ENCODE peak calls at places on chromosome 5, in ten cellular contexts. One of them, this sample, is unnamed.

GRCh38 chr5:56409331-56410190 is 176.4 kb upstream of the ANKRD55 start:
- DNase-seq in activated CD4-positive, alpha-beta T cell treated with anti-CD3 and anti-CD28 coated beads, Interleukin-2, amount 50 U/mL, for 4 hours: no peak
- DNase-seq in astrocyte of the hippocampus: peak
- DNase-seq in activated effector memory CD4-positive, alpha-beta T cell treated with anti-CD3 and anti-CD28 coated beads, Interleukin-2, amount 50 U/mL, for 16 hours: no peak
- DNase-seq in GM12891: no peak
- DNase-seq in fibroblast of mammary gland: peak
- DNase-seq in stimulated activated CD8-positive, alpha-beta memory T cell treated with anti-CD3 and anti-CD28 coated beads, Interleukin-12 subunit alpha, Interleukin-12 subunit beta, amount 100 ng/mL, for 1 hour: no peak
- DNase-seq in NCI-H510A treated with DMSO at 0.1 percent for 48 hours: no peak
- DNase-seq in stimulated activated CD4-positive, alpha-beta T cell treated with anti-CD3 and anti-CD28 coated beads, Interleukin-4, amount 100 ng/mL, for 24 hours: no peak
- DNase-seq in G401: peak
- DNase-seq in this sample: no peak

GRCh38 chr5:111720333-111720890 is 36.6 kb downstream of the NREP start:
- DNase-seq in activated CD4-positive, alpha-beta T cell treated with anti-CD3 and anti-CD28 coated beads, Interleukin-2, amount 50 U/mL, for 4 hours: no peak
- DNase-seq in activated effector memory CD4-positive, alpha-beta T cell treated with anti-CD3 and anti-CD28 coated beads, Interleukin-2, amount 50 U/mL, for 16 hours: no peak
- DNase-seq in fibroblast of mammary gland: no peak
- DNase-seq in NCI-H510A treated with DMSO at 0.1 percent for 48 hours: no peak
- DNase-seq in stimulated activated CD8-positive, alpha-beta memory T cell treated with anti-CD3 and anti-CD28 coated beads, Interleukin-12 subunit alpha, Interleukin-12 subunit beta, amount 100 ng/mL, for 1 hour: no peak
- DNase-seq in GM12891: no peak
- DNase-seq in astrocyte of the hippocampus: no peak
- DNase-seq in stimulated activated CD4-positive, alpha-beta T cell treated with anti-CD3 and anti-CD28 coated beads, Interleukin-4, amount 100 ng/mL, for 24 hours: no peak
- DNase-seq in G401: no peak
- DNase-seq in this sample: no peak

GRCh38 chr5:133967715-133968056 is 739 bp downstream of the C5orf15 start:
- DNase-seq in astrocyte of the hippocampus: peak
- DNase-seq in stimulated activated CD8-positive, alpha-beta memory T cell treated with anti-CD3 and anti-CD28 coated beads, Interleukin-12 subunit alpha, Interleukin-12 subunit beta, amount 100 ng/mL, for 1 hour: no peak
- DNase-seq in activated effector memory CD4-positive, alpha-beta T cell treated with anti-CD3 and anti-CD28 coated beads, Interleukin-2, amount 50 U/mL, for 16 hours: peak
- DNase-seq in NCI-H510A treated with DMSO at 0.1 percent for 48 hours: no peak
- DNase-seq in fibroblast of mammary gland: peak
- DNase-seq in stimulated activated CD4-positive, alpha-beta T cell treated with anti-CD3 and anti-CD28 coated beads, Interleukin-4, amount 100 ng/mL, for 24 hours: no peak
- DNase-seq in G401: no peak
- DNase-seq in activated CD4-positive, alpha-beta T cell treated with anti-CD3 and anti-CD28 coated beads, Interleukin-2, amount 50 U/mL, for 4 hours: no peak
- DNase-seq in GM12891: no peak
- DNase-seq in this sample: no peak

GRCh38 chr5:150034677-150035076 is 34.1 kb downstream of the HMGXB3 start:
- DNase-seq in GM12891: no peak
- DNase-seq in activated CD4-positive, alpha-beta T cell treated with anti-CD3 and anti-CD28 coated beads, Interleukin-2, amount 50 U/mL, for 4 hours: no peak
- DNase-seq in astrocyte of the hippocampus: peak
- DNase-seq in stimulated activated CD8-positive, alpha-beta memory T cell treated with anti-CD3 and anti-CD28 coated beads, Interleukin-12 subunit alpha, Interleukin-12 subunit beta, amount 100 ng/mL, for 1 hour: no peak
- DNase-seq in activated effector memory CD4-positive, alpha-beta T cell treated with anti-CD3 and anti-CD28 coated beads, Interleukin-2, amount 50 U/mL, for 16 hours: no peak
- DNase-seq in fibroblast of mammary gland: peak
- DNase-seq in NCI-H510A treated with DMSO at 0.1 percent for 48 hours: no peak
- DNase-seq in stimulated activated CD4-positive, alpha-beta T cell treated with anti-CD3 and anti-CD28 coated beads, Interleukin-4, amount 100 ng/mL, for 24 hours: no peak
- DNase-seq in G401: no peak
- DNase-seq in this sample: no peak

GRCh38 chr5:22754155-22754554 is 99.0 kb downstream of the CDH12 start:
- DNase-seq in activated effector memory CD4-positive, alpha-beta T cell treated with anti-CD3 and anti-CD28 coated beads, Interleukin-2, amount 50 U/mL, for 16 hours: no peak
- DNase-seq in astrocyte of the hippocampus: no peak
- DNase-seq in fibroblast of mammary gland: no peak
- DNase-seq in stimulated activated CD4-positive, alpha-beta T cell treated with anti-CD3 and anti-CD28 coated beads, Interleukin-4, amount 100 ng/mL, for 24 hours: no peak
- DNase-seq in NCI-H510A treated with DMSO at 0.1 percent for 48 hours: no peak
- DNase-seq in GM12891: no peak
- DNase-seq in stimulated activated CD8-positive, alpha-beta memory T cell treated with anti-CD3 and anti-CD28 coated beads, Interleukin-12 subunit alpha, Interleukin-12 subunit beta, amount 100 ng/mL, for 1 hour: no peak
- DNase-seq in activated CD4-positive, alpha-beta T cell treated with anti-CD3 and anti-CD28 coated beads, Interleukin-2, amount 50 U/mL, for 4 hours: no peak
- DNase-seq in G401: peak
- DNase-seq in this sample: no peak

GRCh38 chr5:179759961-179760541 is 27.4 kb downstream of the MAML1 start:
- DNase-seq in stimulated activated CD8-positive, alpha-beta memory T cell treated with anti-CD3 and anti-CD28 coated beads, Interleukin-12 subunit alpha, Interleukin-12 subunit beta, amount 100 ng/mL, for 1 hour: no peak
- DNase-seq in NCI-H510A treated with DMSO at 0.1 percent for 48 hours: peak
- DNase-seq in fibroblast of mammary gland: no peak
- DNase-seq in activated effector memory CD4-positive, alpha-beta T cell treated with anti-CD3 and anti-CD28 coated beads, Interleukin-2, amount 50 U/mL, for 16 hours: peak
- DNase-seq in activated CD4-positive, alpha-beta T cell treated with anti-CD3 and anti-CD28 coated beads, Interleukin-2, amount 50 U/mL, for 4 hours: peak
- DNase-seq in astrocyte of the hippocampus: no peak
- DNase-seq in stimulated activated CD4-positive, alpha-beta T cell treated with anti-CD3 and anti-CD28 coated beads, Interleukin-4, amount 100 ng/mL, for 24 hours: peak
- DNase-seq in G401: no peak
- DNase-seq in GM12891: no peak
- DNase-seq in this sample: no peak

GRCh38 chr5:56677693-56678092 is 137.7 kb upstream of the MAP3K1 start:
- DNase-seq in activated CD4-positive, alpha-beta T cell treated with anti-CD3 and anti-CD28 coated beads, Interleukin-2, amount 50 U/mL, for 4 hours: no peak
- DNase-seq in NCI-H510A treated with DMSO at 0.1 percent for 48 hours: no peak
- DNase-seq in stimulated activated CD4-positive, alpha-beta T cell treated with anti-CD3 and anti-CD28 coated beads, Interleukin-4, amount 100 ng/mL, for 24 hours: no peak
- DNase-seq in fibroblast of mammary gland: no peak
- DNase-seq in astrocyte of the hippocampus: no peak
- DNase-seq in G401: no peak
- DNase-seq in GM12891: no peak
- DNase-seq in stimulated activated CD8-positive, alpha-beta memory T cell treated with anti-CD3 and anti-CD28 coated beads, Interleukin-12 subunit alpha, Interleukin-12 subunit beta, amount 100 ng/mL, for 1 hour: no peak
- DNase-seq in activated effector memory CD4-positive, alpha-beta T cell treated with anti-CD3 and anti-CD28 coated beads, Interleukin-2, amount 50 U/mL, for 16 hours: no peak
- DNase-seq in this sample: no peak

GRCh38 chr5:135012951-135013391 is 21.1 kb downstream of the PITX1 start:
- DNase-seq in activated effector memory CD4-positive, alpha-beta T cell treated with anti-CD3 and anti-CD28 coated beads, Interleukin-2, amount 50 U/mL, for 16 hours: no peak
- DNase-seq in activated CD4-positive, alpha-beta T cell treated with anti-CD3 and anti-CD28 coated beads, Interleukin-2, amount 50 U/mL, for 4 hours: no peak
- DNase-seq in GM12891: no peak
- DNase-seq in stimulated activated CD4-positive, alpha-beta T cell treated with anti-CD3 and anti-CD28 coated beads, Interleukin-4, amount 100 ng/mL, for 24 hours: no peak
- DNase-seq in fibroblast of mammary gland: no peak
- DNase-seq in astrocyte of the hippocampus: no peak
- DNase-seq in G401: no peak
- DNase-seq in stimulated activated CD8-positive, alpha-beta memory T cell treated with anti-CD3 and anti-CD28 coated beads, Interleukin-12 subunit alpha, Interleukin-12 subunit beta, amount 100 ng/mL, for 1 hour: no peak
- DNase-seq in NCI-H510A treated with DMSO at 0.1 percent for 48 hours: no peak
- DNase-seq in this sample: no peak

GRCh38 chr5:123472150-123472549 is 39.8 kb upstream of the CSNK1G3 start:
- DNase-seq in NCI-H510A treated with DMSO at 0.1 percent for 48 hours: no peak
- DNase-seq in stimulated activated CD4-positive, alpha-beta T cell treated with anti-CD3 and anti-CD28 coated beads, Interleukin-4, amount 100 ng/mL, for 24 hours: no peak
- DNase-seq in fibroblast of mammary gland: peak
- DNase-seq in activated CD4-positive, alpha-beta T cell treated with anti-CD3 and anti-CD28 coated beads, Interleukin-2, amount 50 U/mL, for 4 hours: no peak
- DNase-seq in G401: no peak
- DNase-seq in activated effector memory CD4-positive, alpha-beta T cell treated with anti-CD3 and anti-CD28 coated beads, Interleukin-2, amount 50 U/mL, for 16 hours: no peak
- DNase-seq in stimulated activated CD8-positive, alpha-beta memory T cell treated with anti-CD3 and anti-CD28 coated beads, Interleukin-12 subunit alpha, Interleukin-12 subunit beta, amount 100 ng/mL, for 1 hour: no peak
- DNase-seq in astrocyte of the hippocampus: no peak
- DNase-seq in GM12891: no peak
- DNase-seq in this sample: no peak

GRCh38 chr5:61234019-61234418 is 71.8 kb upstream of the SMIM15 start:
- DNase-seq in stimulated activated CD8-positive, alpha-beta memory T cell treated with anti-CD3 and anti-CD28 coated beads, Interleukin-12 subunit alpha, Interleukin-12 subunit beta, amount 100 ng/mL, for 1 hour: no peak
- DNase-seq in astrocyte of the hippocampus: peak
- DNase-seq in activated CD4-positive, alpha-beta T cell treated with anti-CD3 and anti-CD28 coated beads, Interleukin-2, amount 50 U/mL, for 4 hours: no peak
- DNase-seq in G401: no peak
- DNase-seq in activated effector memory CD4-positive, alpha-beta T cell treated with anti-CD3 and anti-CD28 coated beads, Interleukin-2, amount 50 U/mL, for 16 hours: no peak
- DNase-seq in fibroblast of mammary gland: no peak
- DNase-seq in NCI-H510A treated with DMSO at 0.1 percent for 48 hours: no peak
- DNase-seq in stimulated activated CD4-positive, alpha-beta T cell treated with anti-CD3 and anti-CD28 coated beads, Interleukin-4, amount 100 ng/mL, for 24 hours: no peak
- DNase-seq in GM12891: no peak
- DNase-seq in this sample: no peak

GRCh38 chr5:111932628-111933027 is 175.6 kb upstream of the NREP start:
- DNase-seq in activated effector memory CD4-positive, alpha-beta T cell treated with anti-CD3 and anti-CD28 coated beads, Interleukin-2, amount 50 U/mL, for 16 hours: no peak
- DNase-seq in fibroblast of mammary gland: peak
- DNase-seq in activated CD4-positive, alpha-beta T cell treated with anti-CD3 and anti-CD28 coated beads, Interleukin-2, amount 50 U/mL, for 4 hours: no peak
- DNase-seq in stimulated activated CD4-positive, alpha-beta T cell treated with anti-CD3 and anti-CD28 coated beads, Interleukin-4, amount 100 ng/mL, for 24 hours: no peak
- DNase-seq in G401: peak
- DNase-seq in NCI-H510A treated with DMSO at 0.1 percent for 48 hours: no peak
- DNase-seq in stimulated activated CD8-positive, alpha-beta memory T cell treated with anti-CD3 and anti-CD28 coated beads, Interleukin-12 subunit alpha, Interleukin-12 subunit beta, amount 100 ng/mL, for 1 hour: no peak
- DNase-seq in astrocyte of the hippocampus: peak
- DNase-seq in GM12891: no peak
- DNase-seq in this sample: no peak

GRCh38 chr5:72552041-72552557 is 44.9 kb upstream of the ZNF366 start:
- DNase-seq in stimulated activated CD8-positive, alpha-beta memory T cell treated with anti-CD3 and anti-CD28 coated beads, Interleukin-12 subunit alpha, Interleukin-12 subunit beta, amount 100 ng/mL, for 1 hour: no peak
- DNase-seq in NCI-H510A treated with DMSO at 0.1 percent for 48 hours: no peak
- DNase-seq in fibroblast of mammary gland: peak
- DNase-seq in activated CD4-positive, alpha-beta T cell treated with anti-CD3 and anti-CD28 coated beads, Interleukin-2, amount 50 U/mL, for 4 hours: no peak
- DNase-seq in GM12891: no peak
- DNase-seq in G401: no peak
- DNase-seq in stimulated activated CD4-positive, alpha-beta T cell treated with anti-CD3 and anti-CD28 coated beads, Interleukin-4, amount 100 ng/mL, for 24 hours: no peak
- DNase-seq in astrocyte of the hippocampus: peak
- DNase-seq in activated effector memory CD4-positive, alpha-beta T cell treated with anti-CD3 and anti-CD28 coated beads, Interleukin-2, amount 50 U/mL, for 16 hours: no peak
- DNase-seq in this sample: no peak

GRCh38 chr5:111241696-111242095 is 17.5 kb downstream of the CAMK4 start:
- DNase-seq in activated effector memory CD4-positive, alpha-beta T cell treated with anti-CD3 and anti-CD28 coated beads, Interleukin-2, amount 50 U/mL, for 16 hours: no peak
- DNase-seq in activated CD4-positive, alpha-beta T cell treated with anti-CD3 and anti-CD28 coated beads, Interleukin-2, amount 50 U/mL, for 4 hours: no peak
- DNase-seq in stimulated activated CD4-positive, alpha-beta T cell treated with anti-CD3 and anti-CD28 coated beads, Interleukin-4, amount 100 ng/mL, for 24 hours: no peak
- DNase-seq in fibroblast of mammary gland: no peak
- DNase-seq in astrocyte of the hippocampus: no peak
- DNase-seq in NCI-H510A treated with DMSO at 0.1 percent for 48 hours: no peak
- DNase-seq in GM12891: no peak
- DNase-seq in stimulated activated CD8-positive, alpha-beta memory T cell treated with anti-CD3 and anti-CD28 coated beads, Interleukin-12 subunit alpha, Interleukin-12 subunit beta, amount 100 ng/mL, for 1 hour: no peak
- DNase-seq in G401: peak
- DNase-seq in this sample: no peak

GRCh38 chr5:57725628-57726504 is 243.3 kb upstream of the ACTBL2 start:
- DNase-seq in fibroblast of mammary gland: no peak
- DNase-seq in stimulated activated CD4-positive, alpha-beta T cell treated with anti-CD3 and anti-CD28 coated beads, Interleukin-4, amount 100 ng/mL, for 24 hours: no peak
- DNase-seq in stimulated activated CD8-positive, alpha-beta memory T cell treated with anti-CD3 and anti-CD28 coated beads, Interleukin-12 subunit alpha, Interleukin-12 subunit beta, amount 100 ng/mL, for 1 hour: no peak
- DNase-seq in GM12891: no peak
- DNase-seq in astrocyte of the hippocampus: no peak
- DNase-seq in NCI-H510A treated with DMSO at 0.1 percent for 48 hours: no peak
- DNase-seq in activated effector memory CD4-positive, alpha-beta T cell treated with anti-CD3 and anti-CD28 coated beads, Interleukin-2, amount 50 U/mL, for 16 hours: no peak
- DNase-seq in activated CD4-positive, alpha-beta T cell treated with anti-CD3 and anti-CD28 coated beads, Interleukin-2, amount 50 U/mL, for 4 hours: no peak
- DNase-seq in G401: no peak
- DNase-seq in this sample: no peak

GRCh38 chr5:154701181-154701580 is 54.0 kb upstream of the LARP1 start:
- DNase-seq in activated effector memory CD4-positive, alpha-beta T cell treated with anti-CD3 and anti-CD28 coated beads, Interleukin-2, amount 50 U/mL, for 16 hours: no peak
- DNase-seq in NCI-H510A treated with DMSO at 0.1 percent for 48 hours: peak
- DNase-seq in GM12891: no peak
- DNase-seq in stimulated activated CD8-positive, alpha-beta memory T cell treated with anti-CD3 and anti-CD28 coated beads, Interleukin-12 subunit alpha, Interleukin-12 subunit beta, amount 100 ng/mL, for 1 hour: no peak
- DNase-seq in activated CD4-positive, alpha-beta T cell treated with anti-CD3 and anti-CD28 coated beads, Interleukin-2, amount 50 U/mL, for 4 hours: no peak
- DNase-seq in fibroblast of mammary gland: no peak
- DNase-seq in astrocyte of the hippocampus: no peak
- DNase-seq in stimulated activated CD4-positive, alpha-beta T cell treated with anti-CD3 and anti-CD28 coated beads, Interleukin-4, amount 100 ng/mL, for 24 hours: no peak
- DNase-seq in G401: no peak
- DNase-seq in this sample: no peak

GRCh38 chr5:89156226-89156625 is 273.2 kb upstream of the MEF2C start:
- DNase-seq in astrocyte of the hippocampus: no peak
- DNase-seq in stimulated activated CD8-positive, alpha-beta memory T cell treated with anti-CD3 and anti-CD28 coated beads, Interleukin-12 subunit alpha, Interleukin-12 subunit beta, amount 100 ng/mL, for 1 hour: no peak
- DNase-seq in NCI-H510A treated with DMSO at 0.1 percent for 48 hours: no peak
- DNase-seq in activated CD4-positive, alpha-beta T cell treated with anti-CD3 and anti-CD28 coated beads, Interleukin-2, amount 50 U/mL, for 4 hours: no peak
- DNase-seq in stimulated activated CD4-positive, alpha-beta T cell treated with anti-CD3 and anti-CD28 coated beads, Interleukin-4, amount 100 ng/mL, for 24 hours: no peak
- DNase-seq in fibroblast of mammary gland: no peak
- DNase-seq in activated effector memory CD4-positive, alpha-beta T cell treated with anti-CD3 and anti-CD28 coated beads, Interleukin-2, amount 50 U/mL, for 16 hours: no peak
- DNase-seq in GM12891: no peak
- DNase-seq in G401: no peak
- DNase-seq in this sample: no peak

GRCh38 chr5:179588166-179588565 is 35.3 kb downstream of the HNRNPH1 start:
- DNase-seq in stimulated activated CD8-positive, alpha-beta memory T cell treated with anti-CD3 and anti-CD28 coated beads, Interleukin-12 subunit alpha, Interleukin-12 subunit beta, amount 100 ng/mL, for 1 hour: no peak
- DNase-seq in NCI-H510A treated with DMSO at 0.1 percent for 48 hours: no peak
- DNase-seq in activated CD4-positive, alpha-beta T cell treated with anti-CD3 and anti-CD28 coated beads, Interleukin-2, amount 50 U/mL, for 4 hours: no peak
- DNase-seq in activated effector memory CD4-positive, alpha-beta T cell treated with anti-CD3 and anti-CD28 coated beads, Interleukin-2, amount 50 U/mL, for 16 hours: no peak
- DNase-seq in fibroblast of mammary gland: no peak
- DNase-seq in GM12891: no peak
- DNase-seq in G401: no peak
- DNase-seq in stimulated activated CD4-positive, alpha-beta T cell treated with anti-CD3 and anti-CD28 coated beads, Interleukin-4, amount 100 ng/mL, for 24 hours: no peak
- DNase-seq in astrocyte of the hippocampus: no peak
- DNase-seq in this sample: no peak

GRCh38 chr5:158814521-158814920 is 285.2 kb downstream of the EBF1 start:
- DNase-seq in stimulated activated CD8-positive, alpha-beta memory T cell treated with anti-CD3 and anti-CD28 coated beads, Interleukin-12 subunit alpha, Interleukin-12 subunit beta, amount 100 ng/mL, for 1 hour: no peak
- DNase-seq in GM12891: no peak
- DNase-seq in G401: peak
- DNase-seq in NCI-H510A treated with DMSO at 0.1 percent for 48 hours: no peak
- DNase-seq in astrocyte of the hippocampus: no peak
- DNase-seq in stimulated activated CD4-positive, alpha-beta T cell treated with anti-CD3 and anti-CD28 coated beads, Interleukin-4, amount 100 ng/mL, for 24 hours: no peak
- DNase-seq in activated CD4-positive, alpha-beta T cell treated with anti-CD3 and anti-CD28 coated beads, Interleukin-2, amount 50 U/mL, for 4 hours: no peak
- DNase-seq in activated effector memory CD4-positive, alpha-beta T cell treated with anti-CD3 and anti-CD28 coated beads, Interleukin-2, amount 50 U/mL, for 16 hours: no peak
- DNase-seq in fibroblast of mammary gland: peak
- DNase-seq in this sample: no peak

This sample was measured in activated T-helper 9 cell treated with anti-CD3 and anti-CD28 coated beads, Interleukin-2, amount 50 U/mL, for 16 hours.